ENCODE peak calls at places on chromosomes 1 and 21, in six cellular contexts. D is CD4-positive, alpha-beta memory T cell; T is stomach; L is A549; N is tibial nerve; C is IMR-90. E is an unnamed sample.

GRCh38 chr1:212498243-212498642 is 65.5 kb downstream of the NENF start:
- DNase-seq in L (no peak), C (peak; percentile 96), D (no peak), T (no peak), N (no peak), E (peak; percentile 70)

GRCh38 chr21:34942911-34943310 is 106.2 kb downstream of the RUNX1 start:
- DNase-seq in C (no peak), D (no peak), T (no peak), N (no peak), L (no peak), E (no peak)

GRCh38 chr1:180462099-180462498 is 40.3 kb downstream of the ACBD6 start:
- DNase-seq in C (peak; percentile 12), L (no peak), T (no peak), N (no peak), D (no peak), E (no peak)

GRCh38 chr1:42966688-42967609 is 8.3 kb upstream of the SLC2A1 start:
- DNase-seq in T (peak; percentile 72), L (peak; percentile 88), C (peak; percentile 96), D (no peak), N (no peak), E (peak; percentile 62)

GRCh38 chr1:54325705-54326461 is 80.3 kb downstream of the SSBP3 start:
- DNase-seq in D (no peak), N (no peak), L (no peak), T (no peak), C (no peak), E (no peak)

GRCh38 chr1:50348449-50349241 is 74.6 kb downstream of the DMRTA2 start:
- DNase-seq in D (peak; percentile 54), L (peak; percentile 56), C (peak; percentile 77), T (peak; percentile 42), N (peak; percentile 78), E (peak; percentile 48)

GRCh38 chr1:12140016-12140415 is 26.8 kb upstream of the TNFRSF1B start:
- DNase-seq in C (no peak), L (no peak), D (no peak), N (no peak), T (no peak), E (no peak)

GRCh38 chr1:8082945-8083344 is 56.8 kb upstream of the ERRFI1 start:
- DNase-seq in L (no peak), C (peak; percentile 84), D (no peak), T (no peak), N (no peak), E (no peak)

GRCh38 chr1:107748529-107748928 is 216.5 kb downstream of the VAV3 start:
- DNase-seq in T (no peak), D (no peak), N (no peak), C (peak; percentile 1), L (peak; percentile 3), E (no peak)

GRCh38 chr1:186424539-186424938 is 36.4 kb downstream of the PDC start:
- DNase-seq in T (no peak), N (no peak), D (no peak), C (no peak), L (no peak), E (no peak)

GRCh38 chr1:41416081-41416480 is 54.8 kb downstream of the FOXO6 start:
- DNase-seq in N (no peak), L (no peak), D (no peak), C (no peak), T (no peak), E (no peak)

GRCh38 chr1:230760360-230760827 is 13.2 kb downstream of the CAPN9 start:
- DNase-seq in L (no peak), C (no peak), D (no peak), N (no peak), T (peak; percentile 48), E (no peak)

GRCh38 chr1:53878492-53879105 is 11.0 kb downstream of the YIPF1 start:
- DNase-seq in L (peak; percentile 11), D (no peak), C (peak; percentile 69), T (no peak), N (no peak), E (no peak)

DNA sequence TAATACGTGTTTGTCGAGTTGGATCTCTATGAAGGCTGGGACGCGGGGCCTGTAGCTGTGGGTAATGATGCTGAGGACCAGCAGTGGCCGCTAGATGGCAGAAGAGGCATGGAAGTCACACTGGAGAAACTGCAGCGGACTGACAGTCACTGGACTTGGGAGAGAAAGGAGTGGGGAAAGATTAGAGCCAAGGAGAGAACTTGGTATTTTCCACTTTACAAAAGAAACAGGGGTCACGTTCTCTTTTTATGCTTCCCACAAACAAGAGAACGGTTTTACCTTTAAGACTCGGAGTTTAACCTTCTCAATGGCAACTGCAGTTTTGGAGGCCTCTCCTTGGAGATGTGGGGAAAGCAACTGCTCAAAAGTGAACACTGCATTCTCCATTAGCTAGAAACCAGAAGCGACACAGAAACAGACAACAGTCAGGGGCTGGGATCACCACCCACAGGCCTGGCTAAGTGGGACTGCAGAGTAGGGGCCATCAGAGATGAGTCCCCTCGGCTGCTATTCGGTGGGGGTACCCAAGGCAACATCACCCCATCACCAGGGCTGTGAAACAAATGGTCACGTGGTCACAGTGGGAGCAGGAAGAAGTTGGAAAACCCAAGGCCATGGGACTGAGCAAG is 51.1 kb upstream of the EDEM3 start:
- DNase-seq in N (peak; percentile 99), L (peak; percentile 76), D (peak; percentile 80), C (peak; percentile 83), T (peak; percentile 95), E (peak; percentile 89)
- H3K27ac ChIP-seq in N (no peak overlapping the region), L (peak overlapping the region; percentile 22), D (no peak overlapping the region), C (no peak overlapping the region), T (no peak overlapping the region), E (no peak overlapping the region)

GRCh38 chr1:76250317-76250716 is 175.8 kb downstream of the ST6GALNAC3 start:
- DNase-seq in T (no peak), L (no peak), C (no peak), D (no peak), N (no peak), E (no peak)

GRCh38 chr1:76260279-76260678 is 185.7 kb downstream of the ST6GALNAC3 start:
- DNase-seq in C (no peak), D (no peak), T (no peak), L (no peak), N (no peak), E (no peak)

GRCh38 chr1:76256289-76257223 is 182.0 kb downstream of the ST6GALNAC3 start:
- DNase-seq in D (no peak), N (no peak), T (no peak), C (no peak), L (no peak), E (no peak)

GRCh38 chr1:76257823-76258222 is 183.3 kb downstream of the ST6GALNAC3 start:
- DNase-seq in T (no peak), N (no peak), D (no peak), C (no peak), L (no peak), E (no peak)

DNA sequence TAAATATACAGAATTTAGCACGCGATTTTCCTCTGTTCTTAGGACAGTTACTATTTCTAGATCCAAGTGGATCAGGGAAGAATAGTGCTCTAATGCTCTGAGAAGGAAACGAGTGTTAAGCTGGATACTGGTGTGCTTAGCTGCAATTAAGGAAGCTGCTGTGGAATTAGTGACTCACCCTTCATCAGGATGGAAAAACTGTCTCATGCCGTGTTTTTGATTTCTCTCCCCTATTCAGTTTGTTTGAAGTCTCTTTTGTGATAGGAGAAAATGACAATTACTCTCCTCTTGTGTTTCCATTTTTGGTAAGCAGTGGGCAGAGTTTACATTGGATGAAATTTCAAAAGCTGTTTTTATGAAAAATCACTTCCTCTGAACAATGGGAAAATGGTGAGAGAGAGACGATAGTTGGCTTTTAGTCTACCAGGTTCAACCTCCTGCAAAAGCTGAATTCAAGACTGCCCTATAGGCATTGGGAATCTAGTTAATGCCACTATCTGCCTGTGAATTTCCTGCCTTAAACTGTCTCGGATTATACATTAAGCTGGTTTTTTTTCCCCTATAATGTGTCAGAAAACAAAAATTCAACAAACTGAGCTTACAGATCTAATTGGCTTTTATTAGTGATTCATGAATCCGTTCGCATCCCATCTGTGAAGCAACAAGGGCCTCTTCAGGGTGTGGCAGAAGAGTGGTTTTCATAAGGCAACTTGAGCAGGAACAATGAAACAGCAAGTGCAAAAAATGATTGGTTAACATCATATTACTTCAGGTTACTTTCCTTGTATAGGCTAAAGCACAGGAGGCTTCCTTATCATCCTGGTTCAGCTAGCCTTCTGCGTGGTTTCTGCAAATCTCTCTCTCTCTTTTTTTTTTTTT is 179.9 kb downstream of the ST6GALNAC3 start:
- DNase-seq in D (no peak), C (no peak), N (no peak), T (no peak), L (no peak), E (no peak)
- H3K27ac ChIP-seq in D (no peak overlapping the region), C (no peak overlapping the region), N (no peak overlapping the region), T (no peak overlapping the region), L (no peak overlapping the region), E (no peak overlapping the region)

DNA sequence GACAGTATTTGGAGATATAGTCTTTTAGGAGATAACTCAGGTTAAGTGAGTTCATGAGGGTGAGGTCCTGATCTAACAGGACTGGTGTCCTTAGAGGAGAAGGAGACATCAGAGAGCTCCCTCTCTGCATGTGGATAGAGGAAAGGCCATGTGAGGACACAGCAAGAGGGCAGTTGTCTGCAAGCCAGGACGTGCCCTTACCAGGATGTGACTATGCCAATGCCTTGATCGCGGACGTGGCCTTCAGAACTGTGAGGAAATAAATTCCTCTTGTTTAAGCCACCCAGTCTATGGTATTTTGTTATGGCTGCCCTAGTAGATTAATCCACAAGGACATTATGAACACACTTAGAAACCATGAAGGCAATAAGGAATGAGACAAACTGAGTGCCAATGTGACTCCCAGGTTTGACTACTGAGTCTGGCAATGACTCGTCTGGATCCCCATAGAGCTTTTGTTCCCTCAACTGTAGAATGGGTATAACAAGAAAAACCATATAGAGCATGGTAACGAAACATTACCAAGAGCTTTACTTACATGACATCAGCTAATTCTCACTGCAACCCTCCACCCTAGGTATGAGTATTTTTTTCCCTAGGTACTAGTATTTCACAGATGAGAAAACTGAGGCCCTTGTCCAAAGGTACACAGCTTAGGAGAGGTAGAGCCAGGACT is 6.5 kb downstream of the URB1 start:
- DNase-seq in D (no peak), T (peak; percentile 31), L (no peak), N (no peak), C (no peak), E (peak; percentile 16)
- H3K27ac ChIP-seq in D (no peak overlapping the region), T (no peak overlapping the region), L (peak overlapping the region; percentile 73), N (no peak overlapping the region), C (no peak overlapping the region), E (peak overlapping the region; percentile 48)

GRCh38 chr1:201509601-201510374 is 2.9 kb upstream of the CSRP1 start:
- DNase-seq in T (no peak), C (no peak), L (no peak), N (no peak), D (no peak), E (no peak)

GRCh38 chr1:201511396-201511795 is 4.5 kb upstream of the CSRP1 start:
- DNase-seq in T (no peak), D (no peak), N (no peak), L (no peak), C (no peak), E (no peak)

GRCh38 chr1:201506573-201507567 is at the start of gene CSRP1:
- DNase-seq in T (peak; percentile 90), D (peak; percentile 85), N (peak; percentile 70), L (peak; percentile 98), C (peak; percentile 87), E (peak; percentile 91)

GRCh38 chr1:201510734-201511133 is 3.8 kb upstream of the CSRP1 start:
- DNase-seq in T (no peak), N (no peak), C (no peak), D (no peak), L (no peak), E (no peak)

DNA sequence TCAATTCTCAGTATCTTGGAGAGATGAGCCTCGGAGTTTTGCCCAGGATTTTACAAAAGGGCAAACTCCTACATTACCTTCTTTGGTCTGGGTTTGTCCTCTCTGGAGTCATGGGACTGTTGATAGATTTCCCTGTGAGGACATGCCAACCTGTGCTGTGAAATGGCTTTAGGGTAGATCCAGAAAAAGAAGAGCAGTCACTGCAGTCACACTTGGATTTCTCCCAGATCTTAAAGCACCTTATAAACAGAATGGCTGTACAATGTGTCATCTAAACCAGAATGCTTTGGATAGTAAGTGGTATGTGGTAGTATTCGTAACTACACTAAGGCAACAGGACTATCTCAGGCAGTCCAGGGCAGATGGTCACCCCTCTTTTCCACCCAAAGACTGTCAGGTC is 1.9 kb upstream of the CSRP1 start:
- DNase-seq in D (no peak), L (no peak), N (no peak), T (no peak), C (peak; percentile 81), E (no peak)
- H3K27ac ChIP-seq in D (no peak overlapping the region), L (no peak overlapping the region), N (no peak overlapping the region), T (no peak overlapping the region), C (peak overlapping the region; percentile 52), E (no peak overlapping the region)